ENCODE peak calls at places on chromosomes 2 and 18, in eight cellular contexts. One of them, this sample, is unnamed.

GRCh38 chr18:30971338-30971956 is 71.1 kb downstream of the DSC3 start:
- DNase-seq in T-cell: no peak
- DNase-seq in activated CD4-positive, CD25-positive, alpha-beta regulatory T cell: no peak
- DNase-seq in tibial artery: no peak
- DNase-seq in NCI-H446 treated with DMSO at 0.1 percent for 48 hours: peak; percentile 1
- DNase-seq in kidney glomerular epithelial cell: peak; percentile 38
- DNase-seq in activated effector memory CD4-positive, alpha-beta T cell treated with anti-CD3 and anti-CD28 coated beads, Interleukin-2, amount 50 U/mL, for 16 hours: no peak
- DNase-seq in SW 1271: peak; percentile 37
- DNase-seq in this sample: no peak

GRCh38 chr18:23938046-23938756 is 76.4 kb upstream of the TTC39C start:
- DNase-seq in T-cell: no peak
- DNase-seq in activated CD4-positive, CD25-positive, alpha-beta regulatory T cell: no peak
- DNase-seq in tibial artery: no peak
- DNase-seq in NCI-H446 treated with DMSO at 0.1 percent for 48 hours: no peak
- DNase-seq in kidney glomerular epithelial cell: no peak
- DNase-seq in activated effector memory CD4-positive, alpha-beta T cell treated with anti-CD3 and anti-CD28 coated beads, Interleukin-2, amount 50 U/mL, for 16 hours: no peak
- DNase-seq in SW 1271: no peak
- DNase-seq in this sample: no peak

GRCh38 chr18:3455938-3456685 is 6.1 kb downstream of the TGIF1 start:
- DNase-seq in T-cell: no peak
- DNase-seq in activated CD4-positive, CD25-positive, alpha-beta regulatory T cell: no peak
- DNase-seq in tibial artery: no peak
- DNase-seq in NCI-H446 treated with DMSO at 0.1 percent for 48 hours: no peak
- DNase-seq in kidney glomerular epithelial cell: peak; percentile 80
- DNase-seq in activated effector memory CD4-positive, alpha-beta T cell treated with anti-CD3 and anti-CD28 coated beads, Interleukin-2, amount 50 U/mL, for 16 hours: no peak
- DNase-seq in SW 1271: peak; percentile 42
- DNase-seq in this sample: no peak

GRCh38 chr2:189559579-189560272 is 20.9 kb downstream of the SLC40A1 start:
- DNase-seq in T-cell: no peak
- DNase-seq in activated CD4-positive, CD25-positive, alpha-beta regulatory T cell: no peak
- DNase-seq in tibial artery: no peak
- DNase-seq in NCI-H446 treated with DMSO at 0.1 percent for 48 hours: no peak
- DNase-seq in kidney glomerular epithelial cell: no peak
- DNase-seq in activated effector memory CD4-positive, alpha-beta T cell treated with anti-CD3 and anti-CD28 coated beads, Interleukin-2, amount 50 U/mL, for 16 hours: no peak
- DNase-seq in SW 1271: no peak
- DNase-seq in this sample: no peak

GRCh38 chr2:195138435-195138834 is 518.6 kb upstream of the SLC39A10 start:
- DNase-seq in T-cell: no peak
- DNase-seq in activated CD4-positive, CD25-positive, alpha-beta regulatory T cell: no peak
- DNase-seq in tibial artery: no peak
- DNase-seq in NCI-H446 treated with DMSO at 0.1 percent for 48 hours: no peak
- DNase-seq in kidney glomerular epithelial cell: no peak
- DNase-seq in activated effector memory CD4-positive, alpha-beta T cell treated with anti-CD3 and anti-CD28 coated beads, Interleukin-2, amount 50 U/mL, for 16 hours: no peak
- DNase-seq in SW 1271: no peak
- DNase-seq in this sample: no peak

GRCh38 chr2:169734172-169734847 is 678 bp downstream of the KLHL23 start:
- DNase-seq in T-cell: no peak
- DNase-seq in activated CD4-positive, CD25-positive, alpha-beta regulatory T cell: no peak
- DNase-seq in tibial artery: no peak
- DNase-seq in NCI-H446 treated with DMSO at 0.1 percent for 48 hours: no peak
- DNase-seq in kidney glomerular epithelial cell: no peak
- DNase-seq in activated effector memory CD4-positive, alpha-beta T cell treated with anti-CD3 and anti-CD28 coated beads, Interleukin-2, amount 50 U/mL, for 16 hours: no peak
- DNase-seq in SW 1271: no peak
- DNase-seq in this sample: no peak

GRCh38 chr2:62180960-62181359 is 15.0 kb upstream of the B3GNT2 start:
- DNase-seq in T-cell: no peak
- DNase-seq in activated CD4-positive, CD25-positive, alpha-beta regulatory T cell: no peak
- DNase-seq in tibial artery: no peak
- DNase-seq in NCI-H446 treated with DMSO at 0.1 percent for 48 hours: no peak
- DNase-seq in kidney glomerular epithelial cell: no peak
- DNase-seq in activated effector memory CD4-positive, alpha-beta T cell treated with anti-CD3 and anti-CD28 coated beads, Interleukin-2, amount 50 U/mL, for 16 hours: no peak
- DNase-seq in SW 1271: no peak
- DNase-seq in this sample: no peak

GRCh38 chr18:69261436-69261835 is 139.3 kb upstream of the DOK6 start:
- DNase-seq in T-cell: no peak
- DNase-seq in activated CD4-positive, CD25-positive, alpha-beta regulatory T cell: no peak
- DNase-seq in tibial artery: no peak
- DNase-seq in NCI-H446 treated with DMSO at 0.1 percent for 48 hours: no peak
- DNase-seq in kidney glomerular epithelial cell: no peak
- DNase-seq in activated effector memory CD4-positive, alpha-beta T cell treated with anti-CD3 and anti-CD28 coated beads, Interleukin-2, amount 50 U/mL, for 16 hours: no peak
- DNase-seq in SW 1271: no peak
- DNase-seq in this sample: no peak

GRCh38 chr2:184339966-184340365 is 258.4 kb upstream of the ZNF804A start:
- DNase-seq in T-cell: no peak
- DNase-seq in activated CD4-positive, CD25-positive, alpha-beta regulatory T cell: no peak
- DNase-seq in tibial artery: no peak
- DNase-seq in NCI-H446 treated with DMSO at 0.1 percent for 48 hours: no peak
- DNase-seq in kidney glomerular epithelial cell: no peak
- DNase-seq in activated effector memory CD4-positive, alpha-beta T cell treated with anti-CD3 and anti-CD28 coated beads, Interleukin-2, amount 50 U/mL, for 16 hours: no peak
- DNase-seq in SW 1271: no peak
- DNase-seq in this sample: no peak

GRCh38 chr2:165239230-165239629 is at the start of gene SCN2A:
- DNase-seq in T-cell: no peak
- DNase-seq in activated CD4-positive, CD25-positive, alpha-beta regulatory T cell: no peak
- DNase-seq in tibial artery: no peak
- DNase-seq in NCI-H446 treated with DMSO at 0.1 percent for 48 hours: peak; percentile 63
- DNase-seq in kidney glomerular epithelial cell: peak; percentile 75
- DNase-seq in activated effector memory CD4-positive, alpha-beta T cell treated with anti-CD3 and anti-CD28 coated beads, Interleukin-2, amount 50 U/mL, for 16 hours: no peak
- DNase-seq in SW 1271: peak; percentile 52
- DNase-seq in this sample: no peak

GRCh38 chr2:140596447-140596846 is 1534.4 kb downstream of the LRP1B start:
- DNase-seq in T-cell: no peak
- DNase-seq in activated CD4-positive, CD25-positive, alpha-beta regulatory T cell: no peak
- DNase-seq in tibial artery: no peak
- DNase-seq in NCI-H446 treated with DMSO at 0.1 percent for 48 hours: no peak
- DNase-seq in kidney glomerular epithelial cell: no peak
- DNase-seq in activated effector memory CD4-positive, alpha-beta T cell treated with anti-CD3 and anti-CD28 coated beads, Interleukin-2, amount 50 U/mL, for 16 hours: no peak
- DNase-seq in SW 1271: no peak
- DNase-seq in this sample: no peak

GRCh38 chr2:4368907-4369306 is 665.5 kb downstream of the DCDC2C start:
- DNase-seq in T-cell: no peak
- DNase-seq in activated CD4-positive, CD25-positive, alpha-beta regulatory T cell: no peak
- DNase-seq in tibial artery: no peak
- DNase-seq in NCI-H446 treated with DMSO at 0.1 percent for 48 hours: no peak
- DNase-seq in kidney glomerular epithelial cell: no peak
- DNase-seq in activated effector memory CD4-positive, alpha-beta T cell treated with anti-CD3 and anti-CD28 coated beads, Interleukin-2, amount 50 U/mL, for 16 hours: no peak
- DNase-seq in SW 1271: no peak
- DNase-seq in this sample: no peak

GRCh38 chr2:120765911-120766757 is 30.5 kb downstream of the GLI2 start:
- DNase-seq in T-cell: no peak
- DNase-seq in activated CD4-positive, CD25-positive, alpha-beta regulatory T cell: no peak
- DNase-seq in tibial artery: peak; percentile 80
- DNase-seq in NCI-H446 treated with DMSO at 0.1 percent for 48 hours: no peak
- DNase-seq in kidney glomerular epithelial cell: peak; percentile 24
- DNase-seq in activated effector memory CD4-positive, alpha-beta T cell treated with anti-CD3 and anti-CD28 coated beads, Interleukin-2, amount 50 U/mL, for 16 hours: peak; percentile 39
- DNase-seq in SW 1271: no peak
- DNase-seq in this sample: no peak

This sample was measured in omental fat pad.